ENCODE peak calls at places on chromosomes 7 and 10, in six cellular contexts. L, G, K, E, B and A are unnamed samples.

GRCh38 chr10:110138197-110138812 is 69.1 kb upstream of the MXI1 start:
- DNase-seq in B (peak; percentile 50), G (peak; percentile 80), E (no peak), L (no peak), K (peak; percentile 77), A (no peak)

GRCh38 chr10:127550861-127551260 is 1.8 kb downstream of the NPS start:
- DNase-seq in B (no peak), K (no peak), G (no peak), E (no peak), L (no peak), A (no peak)

GRCh38 chr10:118501637-118502440 is 93.6 kb downstream of the PRLHR start:
- DNase-seq in G (no peak), E (peak; percentile 71), B (no peak), L (no peak), K (peak; percentile 87), A (no peak)

GRCh38 chr10:103916901-103917300 is 1.1 kb downstream of the STN1 start:
- DNase-seq in B (no peak), L (no peak), G (no peak), K (no peak), E (no peak), A (no peak)

GRCh38 chr10:123287594-123288247 is 133.5 kb downstream of the BUB3 start:
- DNase-seq in G (no peak), L (no peak), K (peak; percentile 14), E (peak; percentile 72), B (peak; percentile 79), A (no peak)

GRCh38 chr7:2904202-2904601 is 60.1 kb upstream of the GNA12 start:
- DNase-seq in E (no peak), L (no peak), B (no peak), G (no peak), K (no peak), A (no peak)

GRCh38 chr10:124294811-124295770 is 123.6 kb downstream of the OAT start:
- DNase-seq in G (no peak), E (no peak), K (no peak), B (no peak), L (no peak), A (no peak)

GRCh38 chr10:69729326-69730048 is 72.2 kb upstream of the COL13A1 start:
- DNase-seq in G (no peak), L (no peak), K (no peak), B (no peak), E (no peak), A (no peak)

GRCh38 chr7:36005286-36005685 is 147.8 kb upstream of the EEPD1 start:
- DNase-seq in K (no peak), G (no peak), E (no peak), L (no peak), B (no peak), A (no peak)

GRCh38 chr7:2312272-2312929 is 1.8 kb downstream of the SNX8 start:
- DNase-seq in G (no peak), B (no peak), K (no peak), E (no peak), L (no peak), A (no peak)

GRCh38 chr10:101055416-101055815 is 6.4 kb upstream of the KAZALD1 start:
- DNase-seq in G (no peak), L (no peak), B (no peak), K (no peak), E (no peak), A (no peak)

GRCh38 chr7:152173372-152174070 is 148.0 kb downstream of the GALNT11 start:
- DNase-seq in L (no peak), E (no peak), B (no peak), K (no peak), G (no peak), A (no peak)

GRCh38 chr7:36408589-36408988 is 18.9 kb downstream of the ANLN start:
- DNase-seq in L (no peak), B (no peak), E (no peak), G (no peak), K (peak; percentile 51), A (no peak)

GRCh38 chr7:1150400-1151002 is 9.5 kb downstream of the ZFAND2A start:
- DNase-seq in B (no peak), G (no peak), E (no peak), K (no peak), L (no peak), A (no peak)

GRCh38 chr10:46544989-46545791 is 11.3 kb downstream of the GPRIN2 start:
- DNase-seq in L (no peak), K (peak; percentile 39), B (peak; percentile 62), E (peak; percentile 63), G (no peak), A (no peak)

GRCh38 chr10:112375721-112376577 is 2.0 kb downstream of the ACSL5 start:
- DNase-seq in G (peak; percentile 84), B (no peak), L (no peak), K (peak; percentile 66), E (no peak), A (peak; percentile 26)

GRCh38 chr10:5291501-5292195 is 73.1 kb upstream of the UCN3 start:
- DNase-seq in B (no peak), K (peak; percentile 90), G (peak; percentile 46), L (no peak), E (no peak), A (peak; percentile 45)

GRCh38 chr10:71077143-71077581 is 135.2 kb upstream of the UNC5B start:
- DNase-seq in K (no peak), L (no peak), B (peak; percentile 41), E (peak; percentile 27), G (no peak), A (no peak)

GRCh38 chr10:97059872-97060205 is 125.9 kb downstream of the SLIT1 start:
- DNase-seq in L (no peak), E (no peak), G (no peak), K (no peak), B (no peak), A (no peak)

GRCh38 chr10:12841426-12841825 is 160.1 kb downstream of the CCDC3 start:
- DNase-seq in L (no peak), B (peak; percentile 8), G (no peak), K (no peak), E (no peak), A (no peak)

GRCh38 chr7:25009271-25009670 is 29.3 kb upstream of the OSBPL3 start:
- DNase-seq in L (no peak), K (peak; percentile 94), G (no peak), B (no peak), E (no peak), A (no peak)

GRCh38 chr7:41709621-41710020 is 6.7 kb upstream of the INHBA start:
- DNase-seq in L (no peak), K (peak; percentile 81), E (no peak), G (no peak), B (no peak), A (no peak)

GRCh38 chr10:110147961-110148360 is 59.4 kb upstream of the MXI1 start:
- DNase-seq in K (no peak), E (no peak), G (no peak), L (no peak), B (no peak), A (no peak)

GRCh38 chr7:47092331-47092730 is 489.6 kb downstream of the TNS3 start:
- DNase-seq in K (no peak), E (no peak), L (no peak), B (no peak), G (no peak), A (no peak)

GRCh38 chr7:47347986-47348385 is 233.9 kb downstream of the TNS3 start:
- DNase-seq in L (no peak), K (no peak), G (no peak), B (no peak), E (no peak), A (no peak)

GRCh38 chr10:59340279-59340678 is 22.1 kb downstream of the FAM13C start:
- DNase-seq in L (no peak), B (no peak), K (no peak), G (no peak), E (no peak), A (no peak)
- H3K27ac ChIP-seq in L (no peak overlapping the region), B (no peak overlapping the region), K (no peak overlapping the region), G (no peak overlapping the region), E (no peak overlapping the region), A (no peak overlapping the region)

DNA sequence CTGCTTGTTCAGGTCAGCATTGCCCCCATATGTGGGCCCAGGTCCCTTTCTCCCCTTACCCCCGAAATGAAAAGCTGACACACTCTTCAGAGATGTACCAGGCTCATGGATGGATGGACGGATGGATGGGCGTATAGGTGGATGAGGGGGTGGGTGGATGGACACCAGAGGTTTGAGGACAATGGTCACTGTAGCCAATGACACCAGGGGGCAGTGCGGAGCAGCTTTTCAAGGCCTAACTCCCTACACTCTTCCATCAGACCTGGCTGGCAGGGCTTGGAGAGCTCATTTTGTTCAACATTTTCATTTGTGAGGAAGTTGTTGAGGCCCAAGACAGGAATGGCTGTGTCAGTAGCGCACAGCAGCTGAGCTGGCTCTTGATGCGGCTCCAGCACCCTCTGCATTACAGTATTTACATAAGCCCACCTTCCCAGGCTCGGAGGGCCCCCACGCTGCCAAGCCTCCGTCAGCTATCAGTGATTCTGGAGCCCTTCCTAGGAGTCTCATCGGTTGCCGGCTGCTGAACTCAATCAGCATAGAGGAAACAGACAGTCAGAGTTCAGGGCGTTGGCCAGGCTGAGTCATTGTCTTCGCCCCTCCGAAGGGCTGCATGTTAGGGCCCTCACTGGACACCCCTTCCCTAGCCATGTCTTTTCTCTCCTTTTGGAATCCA is 11.6 kb upstream of the FFAR4 start:
- DNase-seq in B (peak; percentile 79), K (peak; percentile 86), E (no peak), G (peak; percentile 36), L (peak; percentile 21), A (peak; percentile 43)
- H3K27ac ChIP-seq in B (no peak overlapping the region), K (no peak overlapping the region), E (no peak overlapping the region), G (no peak overlapping the region), L (no peak overlapping the region), A (no peak overlapping the region)

GRCh38 chr7:106313456-106313891 is 28.7 kb upstream of the NAMPT start:
- DNase-seq in K (peak; percentile 60), G (no peak), E (no peak), L (no peak), B (no peak), A (no peak)
- H3K27ac ChIP-seq in K (no peak overlapping the region), G (no peak overlapping the region), E (peak overlapping the region; percentile 81), L (no peak overlapping the region), B (peak overlapping the region; percentile 59), A (no peak overlapping the region)

GRCh38 chr7:133638835-133639234 is 386.0 kb downstream of the EXOC4 start:
- DNase-seq in G (no peak), K (no peak), L (no peak), E (no peak), B (no peak), A (no peak)

GRCh38 chr7:133635541-133635940 is 382.7 kb downstream of the EXOC4 start:
- DNase-seq in L (no peak), B (no peak), K (no peak), G (no peak), E (no peak), A (no peak)

GRCh38 chr7:133629696-133630095 is 376.8 kb downstream of the EXOC4 start:
- DNase-seq in B (no peak), E (no peak), G (no peak), K (no peak), L (no peak), A (no peak)

DNA sequence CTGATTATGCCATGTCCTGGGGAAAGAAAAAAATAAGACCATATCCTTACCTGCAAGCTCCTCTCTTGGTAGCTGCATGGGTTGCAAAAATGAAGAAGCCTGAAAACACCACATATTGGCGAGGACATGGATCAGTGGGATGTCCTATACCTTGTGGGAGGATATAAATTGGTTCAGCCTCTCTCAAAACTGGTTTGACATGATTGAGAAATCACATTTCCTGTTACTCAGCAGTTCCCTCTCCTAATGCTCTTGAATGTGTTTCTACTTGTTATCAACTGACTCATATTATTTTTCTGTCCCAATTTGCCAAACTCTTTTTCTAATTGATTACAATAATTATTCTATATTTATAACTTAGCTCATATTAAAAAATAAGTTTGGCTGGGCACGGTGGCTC is 380.2 kb downstream of the EXOC4 start:
- DNase-seq in L (no peak), E (no peak), B (no peak), G (no peak), K (peak; percentile 76), A (no peak)
- H3K27ac ChIP-seq in L (no peak overlapping the region), E (peak overlapping the region; percentile 80), B (no peak overlapping the region), G (no peak overlapping the region), K (no peak overlapping the region), A (no peak overlapping the region)